ENCODE peak calls at places on chromosomes 6 and 20, in eight cellular contexts. One of them, this sample, is unnamed.

GRCh38 chr6:81838724-81839425 is 86.4 kb upstream of the TENT5A start:
- DNase-seq in neuronal stem cell: no peak
- DNase-seq in pancreas: no peak
- DNase-seq in CD8-positive, alpha-beta T cell: no peak
- DNase-seq in IMR-90: no peak
- DNase-seq in CD4-positive, CD25-positive, alpha-beta regulatory T cell: no peak
- DNase-seq in ovary: no peak
- DNase-seq in effector memory CD4-positive, alpha-beta T cell: no peak
- DNase-seq in this sample: no peak

GRCh38 chr6:42569102-42570028 is 5.5 kb downstream of the UBR2 start:
- DNase-seq in neuronal stem cell: no peak
- DNase-seq in pancreas: no peak
- DNase-seq in CD8-positive, alpha-beta T cell: no peak
- DNase-seq in IMR-90: peak; percentile 95
- DNase-seq in CD4-positive, CD25-positive, alpha-beta regulatory T cell: no peak
- DNase-seq in ovary: no peak
- DNase-seq in effector memory CD4-positive, alpha-beta T cell: no peak
- DNase-seq in this sample: no peak

GRCh38 chr6:140354296-140354695 is 979.8 kb upstream of the CITED2 start:
- DNase-seq in neuronal stem cell: no peak
- DNase-seq in pancreas: no peak
- DNase-seq in CD8-positive, alpha-beta T cell: no peak
- DNase-seq in IMR-90: no peak
- DNase-seq in CD4-positive, CD25-positive, alpha-beta regulatory T cell: no peak
- DNase-seq in ovary: no peak
- DNase-seq in effector memory CD4-positive, alpha-beta T cell: no peak
- DNase-seq in this sample: no peak

GRCh38 chr6:11258260-11259237 is 26.1 kb upstream of the NEDD9 start:
- DNase-seq in neuronal stem cell: no peak
- DNase-seq in pancreas: no peak
- DNase-seq in CD8-positive, alpha-beta T cell: peak; percentile 14
- DNase-seq in IMR-90: no peak
- DNase-seq in CD4-positive, CD25-positive, alpha-beta regulatory T cell: no peak
- DNase-seq in ovary: no peak
- DNase-seq in effector memory CD4-positive, alpha-beta T cell: no peak
- DNase-seq in this sample: peak; percentile 62

GRCh38 chr6:108559884-108560462 is 744 bp upstream of the FOXO3 start:
- DNase-seq in neuronal stem cell: peak; percentile 73
- DNase-seq in pancreas: peak; percentile 66
- DNase-seq in CD8-positive, alpha-beta T cell: no peak
- DNase-seq in IMR-90: peak; percentile 74
- DNase-seq in CD4-positive, CD25-positive, alpha-beta regulatory T cell: no peak
- DNase-seq in ovary: peak; percentile 82
- DNase-seq in effector memory CD4-positive, alpha-beta T cell: no peak
- DNase-seq in this sample: peak; percentile 68

GRCh38 chr6:41132254-41132653 is 21.9 kb downstream of the TREML1 start:
- DNase-seq in neuronal stem cell: no peak
- DNase-seq in pancreas: no peak
- DNase-seq in CD8-positive, alpha-beta T cell: no peak
- DNase-seq in IMR-90: no peak
- DNase-seq in CD4-positive, CD25-positive, alpha-beta regulatory T cell: no peak
- DNase-seq in ovary: no peak
- DNase-seq in effector memory CD4-positive, alpha-beta T cell: no peak
- DNase-seq in this sample: no peak

GRCh38 chr6:68313911-68314310 is 321.2 kb upstream of the ADGRB3 start:
- DNase-seq in neuronal stem cell: no peak
- DNase-seq in pancreas: no peak
- DNase-seq in CD8-positive, alpha-beta T cell: no peak
- DNase-seq in IMR-90: no peak
- DNase-seq in CD4-positive, CD25-positive, alpha-beta regulatory T cell: no peak
- DNase-seq in ovary: no peak
- DNase-seq in effector memory CD4-positive, alpha-beta T cell: no peak
- DNase-seq in this sample: no peak

GRCh38 chr6:69349776-69350175 is 447.0 kb downstream of the LMBRD1 start:
- DNase-seq in neuronal stem cell: no peak
- DNase-seq in pancreas: no peak
- DNase-seq in CD8-positive, alpha-beta T cell: no peak
- DNase-seq in IMR-90: no peak
- DNase-seq in CD4-positive, CD25-positive, alpha-beta regulatory T cell: no peak
- DNase-seq in ovary: no peak
- DNase-seq in effector memory CD4-positive, alpha-beta T cell: no peak
- DNase-seq in this sample: no peak

GRCh38 chr6:152529364-152529763 is 107.8 kb downstream of the SYNE1 start:
- DNase-seq in neuronal stem cell: no peak
- DNase-seq in pancreas: no peak
- DNase-seq in CD8-positive, alpha-beta T cell: no peak
- DNase-seq in IMR-90: peak; percentile 66
- DNase-seq in CD4-positive, CD25-positive, alpha-beta regulatory T cell: no peak
- DNase-seq in ovary: no peak
- DNase-seq in effector memory CD4-positive, alpha-beta T cell: no peak
- DNase-seq in this sample: no peak

GRCh38 chr6:73349311-73349710 is 4.8 kb downstream of the DPPA5 start:
- DNase-seq in neuronal stem cell: no peak
- DNase-seq in pancreas: no peak
- DNase-seq in CD8-positive, alpha-beta T cell: no peak
- DNase-seq in IMR-90: no peak
- DNase-seq in CD4-positive, CD25-positive, alpha-beta regulatory T cell: no peak
- DNase-seq in ovary: no peak
- DNase-seq in effector memory CD4-positive, alpha-beta T cell: no peak
- DNase-seq in this sample: no peak

GRCh38 chr6:136408205-136408604 is 118.6 kb upstream of the BCLAF1 start:
- DNase-seq in neuronal stem cell: no peak
- DNase-seq in pancreas: no peak
- DNase-seq in CD8-positive, alpha-beta T cell: no peak
- DNase-seq in IMR-90: peak; percentile 69
- DNase-seq in CD4-positive, CD25-positive, alpha-beta regulatory T cell: no peak
- DNase-seq in ovary: no peak
- DNase-seq in effector memory CD4-positive, alpha-beta T cell: no peak
- DNase-seq in this sample: no peak

GRCh38 chr20:32672982-32673727 is 586 bp downstream of the C20orf203 start:
- DNase-seq in neuronal stem cell: no peak
- DNase-seq in pancreas: no peak
- DNase-seq in CD8-positive, alpha-beta T cell: no peak
- DNase-seq in IMR-90: no peak
- DNase-seq in CD4-positive, CD25-positive, alpha-beta regulatory T cell: no peak
- DNase-seq in ovary: no peak
- DNase-seq in effector memory CD4-positive, alpha-beta T cell: no peak
- DNase-seq in this sample: no peak

GRCh38 chr6:122676146-122676545 is 65.9 kb downstream of the PKIB start:
- DNase-seq in neuronal stem cell: no peak
- DNase-seq in pancreas: no peak
- DNase-seq in CD8-positive, alpha-beta T cell: no peak
- DNase-seq in IMR-90: no peak
- DNase-seq in CD4-positive, CD25-positive, alpha-beta regulatory T cell: no peak
- DNase-seq in ovary: no peak
- DNase-seq in effector memory CD4-positive, alpha-beta T cell: no peak
- DNase-seq in this sample: no peak

GRCh38 chr6:105077592-105078463 is 102.0 kb downstream of the POPDC3 start:
- DNase-seq in neuronal stem cell: peak; percentile 39
- DNase-seq in pancreas: no peak
- DNase-seq in CD8-positive, alpha-beta T cell: no peak
- DNase-seq in IMR-90: peak; percentile 64
- DNase-seq in CD4-positive, CD25-positive, alpha-beta regulatory T cell: no peak
- DNase-seq in ovary: no peak
- DNase-seq in effector memory CD4-positive, alpha-beta T cell: no peak
- DNase-seq in this sample: no peak

GRCh38 chr20:31594558-31595379 is 10.3 kb upstream of the ID1 start:
- DNase-seq in neuronal stem cell: no peak
- DNase-seq in pancreas: no peak
- DNase-seq in CD8-positive, alpha-beta T cell: no peak
- DNase-seq in IMR-90: no peak
- DNase-seq in CD4-positive, CD25-positive, alpha-beta regulatory T cell: no peak
- DNase-seq in ovary: no peak
- DNase-seq in effector memory CD4-positive, alpha-beta T cell: no peak
- DNase-seq in this sample: no peak

GRCh38 chr20:31593221-31594001 is 11.7 kb upstream of the ID1 start:
- DNase-seq in neuronal stem cell: no peak
- DNase-seq in pancreas: no peak
- DNase-seq in CD8-positive, alpha-beta T cell: no peak
- DNase-seq in IMR-90: peak; percentile 89
- DNase-seq in CD4-positive, CD25-positive, alpha-beta regulatory T cell: no peak
- DNase-seq in ovary: no peak
- DNase-seq in effector memory CD4-positive, alpha-beta T cell: no peak
- DNase-seq in this sample: no peak

GRCh38 chr20:31595654-31596411 is 9.3 kb upstream of the ID1 start:
- DNase-seq in neuronal stem cell: no peak
- DNase-seq in pancreas: no peak
- DNase-seq in CD8-positive, alpha-beta T cell: no peak
- DNase-seq in IMR-90: peak; percentile 86
- DNase-seq in CD4-positive, CD25-positive, alpha-beta regulatory T cell: no peak
- DNase-seq in ovary: peak; percentile 86
- DNase-seq in effector memory CD4-positive, alpha-beta T cell: no peak
- DNase-seq in this sample: peak; percentile 97

GRCh38 chr20:31595380-31595653 is 9.8 kb upstream of the ID1 start:
- DNase-seq in neuronal stem cell: no peak
- DNase-seq in pancreas: no peak
- DNase-seq in CD8-positive, alpha-beta T cell: no peak
- DNase-seq in IMR-90: no peak
- DNase-seq in CD4-positive, CD25-positive, alpha-beta regulatory T cell: no peak
- DNase-seq in ovary: no peak
- DNase-seq in effector memory CD4-positive, alpha-beta T cell: no peak
- DNase-seq in this sample: no peak

GRCh38 chr20:31594002-31594557 is 11.0 kb upstream of the ID1 start:
- DNase-seq in neuronal stem cell: no peak
- DNase-seq in pancreas: no peak
- DNase-seq in CD8-positive, alpha-beta T cell: no peak
- DNase-seq in IMR-90: no peak
- DNase-seq in CD4-positive, CD25-positive, alpha-beta regulatory T cell: no peak
- DNase-seq in ovary: no peak
- DNase-seq in effector memory CD4-positive, alpha-beta T cell: no peak
- DNase-seq in this sample: no peak
- H3K4me3 ChIP-seq in neuronal stem cell: no peak overlapping the region
- H3K4me3 ChIP-seq in pancreas: no peak overlapping the region
- H3K4me3 ChIP-seq in CD8-positive, alpha-beta T cell: no peak overlapping the region
- H3K4me3 ChIP-seq in IMR-90: no peak overlapping the region
- H3K4me3 ChIP-seq in CD4-positive, CD25-positive, alpha-beta regulatory T cell: no peak overlapping the region
- H3K4me3 ChIP-seq in ovary: no peak overlapping the region
- H3K4me3 ChIP-seq in effector memory CD4-positive, alpha-beta T cell: no peak overlapping the region
- H3K4me3 ChIP-seq in this sample: no peak overlapping the region

GRCh38 chr6:158801655-158802294 is 17.4 kb downstream of the EZR start:
- DNase-seq in neuronal stem cell: no peak
- DNase-seq in pancreas: no peak
- DNase-seq in CD8-positive, alpha-beta T cell: peak; percentile 4
- DNase-seq in IMR-90: no peak
- DNase-seq in CD4-positive, CD25-positive, alpha-beta regulatory T cell: no peak
- DNase-seq in ovary: no peak
- DNase-seq in effector memory CD4-positive, alpha-beta T cell: no peak
- DNase-seq in this sample: no peak
- H3K4me1 ChIP-seq in neuronal stem cell: peaks cover 32% of the 10 kb centered on the region
- H3K4me1 ChIP-seq in pancreas: peaks cover 69% of the 10 kb centered on the region
- H3K4me1 ChIP-seq in CD8-positive, alpha-beta T cell: peaks cover 88% of the 10 kb centered on the region
- H3K4me1 ChIP-seq in IMR-90: peaks cover 15% of the 10 kb centered on the region
- H3K4me1 ChIP-seq in CD4-positive, CD25-positive, alpha-beta regulatory T cell: peaks cover 92% of the 10 kb centered on the region
- H3K4me1 ChIP-seq in ovary: peaks cover 20% of the 10 kb centered on the region
- H3K4me1 ChIP-seq in effector memory CD4-positive, alpha-beta T cell: peaks cover 70% of the 10 kb centered on the region
- H3K4me1 ChIP-seq in this sample: peaks cover 75% of the 10 kb centered on the region

GRCh38 chr6:31634131-31634530 is 13.6 kb downstream of the PRRC2A start:
- DNase-seq in neuronal stem cell: no peak
- DNase-seq in pancreas: no peak
- DNase-seq in CD8-positive, alpha-beta T cell: no peak
- DNase-seq in IMR-90: peak; percentile 20
- DNase-seq in CD4-positive, CD25-positive, alpha-beta regulatory T cell: no peak
- DNase-seq in ovary: no peak
- DNase-seq in effector memory CD4-positive, alpha-beta T cell: no peak
- DNase-seq in this sample: no peak

GRCh38 chr6:31631209-31631608 is 10.7 kb downstream of the PRRC2A start:
- DNase-seq in neuronal stem cell: no peak
- DNase-seq in pancreas: no peak
- DNase-seq in CD8-positive, alpha-beta T cell: no peak
- DNase-seq in IMR-90: no peak
- DNase-seq in CD4-positive, CD25-positive, alpha-beta regulatory T cell: no peak
- DNase-seq in ovary: no peak
- DNase-seq in effector memory CD4-positive, alpha-beta T cell: no peak
- DNase-seq in this sample: no peak

GRCh38 chr6:31633447-31633846 is 12.9 kb downstream of the PRRC2A start:
- DNase-seq in neuronal stem cell: no peak
- DNase-seq in pancreas: no peak
- DNase-seq in CD8-positive, alpha-beta T cell: no peak
- DNase-seq in IMR-90: no peak
- DNase-seq in CD4-positive, CD25-positive, alpha-beta regulatory T cell: no peak
- DNase-seq in ovary: no peak
- DNase-seq in effector memory CD4-positive, alpha-beta T cell: no peak
- DNase-seq in this sample: no peak

GRCh38 chr6:31631681-31632278 is 11.3 kb downstream of the PRRC2A start:
- DNase-seq in neuronal stem cell: no peak
- DNase-seq in pancreas: no peak
- DNase-seq in CD8-positive, alpha-beta T cell: no peak
- DNase-seq in IMR-90: no peak
- DNase-seq in CD4-positive, CD25-positive, alpha-beta regulatory T cell: no peak
- DNase-seq in ovary: no peak
- DNase-seq in effector memory CD4-positive, alpha-beta T cell: no peak
- DNase-seq in this sample: no peak

DNA sequence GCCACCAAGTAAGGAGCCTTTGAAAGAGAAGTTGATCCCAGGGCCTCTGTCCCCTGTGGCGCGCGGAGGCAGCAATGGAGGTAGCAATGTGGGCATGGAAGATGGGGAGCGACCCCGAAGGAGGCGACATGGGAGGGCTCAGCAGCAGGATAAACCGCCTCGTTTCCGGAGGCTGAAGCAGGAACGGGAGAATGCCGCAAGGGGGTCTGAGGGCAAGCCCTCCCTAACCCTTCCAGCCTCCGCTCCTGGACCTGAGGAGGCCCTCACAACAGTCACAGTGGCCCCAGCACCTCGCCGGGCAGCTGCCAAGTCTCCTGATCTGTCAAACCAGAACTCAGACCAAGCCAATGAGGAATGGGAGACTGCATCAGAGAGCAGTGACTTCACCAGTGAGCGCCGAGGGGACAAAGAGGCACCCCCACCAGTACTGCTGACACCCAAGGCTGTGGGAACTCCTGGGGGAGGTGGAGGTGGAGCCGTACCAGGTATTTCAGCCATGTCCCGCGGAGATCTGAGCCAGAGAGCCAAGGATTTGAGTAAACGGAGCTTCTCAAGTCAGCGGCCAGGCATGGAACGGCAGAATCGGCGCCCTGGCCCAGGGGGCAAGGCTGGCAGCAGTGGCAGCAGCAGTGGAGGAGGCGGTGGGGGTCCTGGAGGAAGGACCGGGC is 11.9 kb downstream of the PRRC2A start:
- DNase-seq in neuronal stem cell: no peak
- DNase-seq in pancreas: no peak
- DNase-seq in CD8-positive, alpha-beta T cell: no peak
- DNase-seq in IMR-90: no peak
- DNase-seq in CD4-positive, CD25-positive, alpha-beta regulatory T cell: no peak
- DNase-seq in ovary: no peak
- DNase-seq in effector memory CD4-positive, alpha-beta T cell: no peak
- DNase-seq in this sample: no peak
- H3K27ac ChIP-seq in neuronal stem cell: no peak overlapping the region
- H3K27ac ChIP-seq in pancreas: no peak overlapping the region
- H3K27ac ChIP-seq in CD8-positive, alpha-beta T cell: no peak overlapping the region
- H3K27ac ChIP-seq in IMR-90: no peak overlapping the region
- H3K27ac ChIP-seq in CD4-positive, CD25-positive, alpha-beta regulatory T cell: no peak overlapping the region
- H3K27ac ChIP-seq in ovary: no peak overlapping the region
- H3K27ac ChIP-seq in effector memory CD4-positive, alpha-beta T cell: no peak overlapping the region
- H3K27ac ChIP-seq in this sample: no peak overlapping the region

DNA sequence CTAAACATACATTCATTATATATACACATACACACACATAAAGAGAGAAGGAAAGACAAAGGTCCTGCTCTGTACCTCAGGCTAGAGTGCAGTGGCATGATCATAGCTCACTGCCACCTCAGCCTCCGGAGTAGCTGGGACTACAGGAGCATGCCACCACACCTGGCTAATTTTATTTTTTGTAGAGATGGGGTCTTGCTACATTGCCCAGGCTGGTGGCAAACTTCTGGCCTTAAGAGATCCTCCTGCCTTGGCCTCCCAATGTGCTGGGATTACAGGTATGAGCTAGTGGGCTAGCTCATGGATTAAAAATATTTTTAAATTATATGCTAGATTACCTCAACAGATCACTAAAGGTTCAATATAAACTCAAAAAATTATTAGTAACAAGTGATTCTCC is 30.3 kb downstream of the NUDT3 start:
- DNase-seq in neuronal stem cell: no peak
- DNase-seq in pancreas: no peak
- DNase-seq in CD8-positive, alpha-beta T cell: no peak
- DNase-seq in IMR-90: no peak
- DNase-seq in CD4-positive, CD25-positive, alpha-beta regulatory T cell: no peak
- DNase-seq in ovary: no peak
- DNase-seq in effector memory CD4-positive, alpha-beta T cell: no peak
- DNase-seq in this sample: no peak
- H3K4me3 ChIP-seq in neuronal stem cell: no peak overlapping the region
- H3K4me3 ChIP-seq in pancreas: no peak overlapping the region
- H3K4me3 ChIP-seq in CD8-positive, alpha-beta T cell: no peak overlapping the region
- H3K4me3 ChIP-seq in IMR-90: no peak overlapping the region
- H3K4me3 ChIP-seq in CD4-positive, CD25-positive, alpha-beta regulatory T cell: no peak overlapping the region
- H3K4me3 ChIP-seq in ovary: no peak overlapping the region
- H3K4me3 ChIP-seq in effector memory CD4-positive, alpha-beta T cell: no peak overlapping the region
- H3K4me3 ChIP-seq in this sample: no peak overlapping the region